ENCODE peak calls at places on chromosomes 5 and 9, in ten cellular contexts. D is IMR-90; Z is breast epithelium; M is NB4; R is psoas muscle; V is CD8-positive, alpha-beta T cell; Y is sigmoid colon; B is thoracic aorta; P is fibroblast of lung; S is mammary epithelial cell. X is an unnamed sample.

GRCh38 chr5:57718155-57718554 is 235.5 kb upstream of the ACTBL2 start:
- DNase-seq in V (no peak), B (no peak), P (peak), Y (no peak), R (no peak), S (peak), D (peak), Z (no peak), M (no peak), X (peak)

GRCh38 chr9:117825609-117826347 is 121.6 kb downstream of the TLR4 start:
- DNase-seq in Y (no peak), D (no peak), V (peak), S (no peak), R (no peak), Z (no peak), B (no peak), P (no peak), M (peak), X (no peak)

GRCh38 chr5:111172504-111172903 is 51.7 kb upstream of the CAMK4 start:
- DNase-seq in R (no peak), V (no peak), M (no peak), B (no peak), Z (no peak), S (no peak), D (no peak), Y (no peak), P (no peak), X (no peak)

GRCh38 chr9:86705474-86705873 is 241.8 kb downstream of the GAS1 start:
- DNase-seq in V (no peak), S (peak), Y (no peak), P (no peak), R (no peak), B (no peak), D (peak), Z (no peak), M (no peak), X (peak)

GRCh38 chr9:96100385-96100978 is 201.5 kb downstream of the HSD17B3 start:
- DNase-seq in Z (no peak), M (peak), P (peak), B (no peak), Y (no peak), S (no peak), V (no peak), R (no peak), D (no peak), X (no peak)

GRCh38 chr5:128052764-128053163 is 30.8 kb upstream of the SLC12A2 start:
- DNase-seq in R (no peak), D (peak), M (no peak), P (no peak), V (no peak), Z (no peak), B (no peak), Y (no peak), S (no peak), X (no peak)

GRCh38 chr5:37720550-37720952 is 119.3 kb downstream of the GDNF start:
- DNase-seq in V (no peak), P (no peak), Y (no peak), M (no peak), D (no peak), R (no peak), B (no peak), Z (no peak), S (no peak), X (no peak)

GRCh38 chr9:120723547-120723946 is 9.3 kb upstream of the MEGF9 start:
- DNase-seq in B (no peak), S (no peak), R (no peak), V (no peak), D (peak), P (peak), Z (no peak), Y (no peak), M (no peak), X (peak)

GRCh38 chr5:36875051-36875788 is 1.3 kb upstream of the NIPBL start:
- DNase-seq in Y (peak), V (no peak), S (peak), B (no peak), P (peak), M (peak), D (peak), Z (peak), R (peak), X (peak)

GRCh38 chr5:175814676-175815075 is 56.7 kb upstream of the CPLX2 start:
- DNase-seq in M (peak), R (peak), D (peak), S (peak), V (no peak), Z (no peak), Y (no peak), P (peak), B (no peak), X (peak)

GRCh38 chr9:13707635-13708410 is 428.3 kb upstream of the MPDZ start:
- DNase-seq in R (no peak), B (no peak), D (peak), Y (no peak), P (peak), V (no peak), S (peak), M (peak), Z (no peak), X (peak)

GRCh38 chr5:63962345-63962744 is at the start of gene HTR1A:
- DNase-seq in P (no peak), Y (no peak), S (no peak), M (no peak), R (no peak), Z (no peak), D (no peak), B (no peak), V (no peak), X (no peak)

GRCh38 chr9:5886114-5886939 is 4.4 kb upstream of the MLANA start:
- DNase-seq in S (peak), Z (peak), M (peak), V (peak), D (peak), R (peak), Y (peak), P (peak), B (no peak), X (peak)

GRCh38 chr9:99244300-99245260 is 22.5 kb downstream of the SEC61B start:
- DNase-seq in R (no peak), P (no peak), B (no peak), V (no peak), D (no peak), S (no peak), Y (no peak), Z (no peak), M (peak), X (no peak)

GRCh38 chr5:180595381-180596114 is 4.2 kb upstream of the SCGB3A1 start:
- DNase-seq in S (no peak), P (no peak), B (no peak), V (no peak), Z (no peak), R (no peak), D (no peak), M (no peak), Y (peak), X (no peak)

GRCh38 chr5:141889282-141889871 is 11.2 kb upstream of the PCDH1 start:
- DNase-seq in D (no peak), Y (no peak), P (peak), S (no peak), M (peak), R (no peak), B (no peak), V (no peak), Z (no peak), X (peak)

GRCh38 chr5:42361321-42361688 is 61.9 kb upstream of the GHR start:
- DNase-seq in D (no peak), Z (no peak), B (no peak), S (no peak), Y (no peak), M (no peak), V (no peak), R (no peak), P (no peak), X (peak)

GRCh38 chr5:57298985-57299491 is 125.2 kb downstream of the GPBP1 start:
- DNase-seq in Z (peak), R (no peak), B (no peak), M (peak), V (no peak), S (peak), D (peak), Y (no peak), P (peak), X (peak)

GRCh38 chr5:177309351-177310191 is 2.1 kb downstream of the MXD3 start:
- DNase-seq in M (peak), V (peak), Z (no peak), D (peak), S (peak), Y (peak), R (peak), B (no peak), P (peak), X (peak)

GRCh38 chr5:177306674-177307543 is 3.3 kb downstream of the PRELID1 start:
- DNase-seq in V (no peak), D (no peak), P (peak), Z (peak), S (no peak), R (no peak), B (no peak), Y (no peak), M (peak), X (peak)

GRCh38 chr5:177308740-177309139 is 3.0 kb downstream of the MXD3 start:
- DNase-seq in Z (no peak), Y (no peak), P (no peak), V (no peak), D (no peak), B (no peak), R (no peak), M (no peak), S (no peak), X (no peak)

GRCh38 chr5:177310332-177310731 is 1.4 kb downstream of the MXD3 start:
- DNase-seq in V (no peak), P (no peak), S (no peak), R (no peak), B (no peak), Y (no peak), Z (no peak), M (no peak), D (no peak), X (no peak)

GRCh38 chr5:177307544-177308363 is 3.9 kb downstream of the MXD3 start:
- DNase-seq in Z (no peak), Y (no peak), D (no peak), S (no peak), R (no peak), V (no peak), P (no peak), B (no peak), M (peak), X (no peak)
- H3K4me3 ChIP-seq in Z (no peak), Y (no peak), D (no peak), S (no peak), R (no peak), V (no peak), P (no peak), B (no peak), M (peak), X (no peak)

DNA sequence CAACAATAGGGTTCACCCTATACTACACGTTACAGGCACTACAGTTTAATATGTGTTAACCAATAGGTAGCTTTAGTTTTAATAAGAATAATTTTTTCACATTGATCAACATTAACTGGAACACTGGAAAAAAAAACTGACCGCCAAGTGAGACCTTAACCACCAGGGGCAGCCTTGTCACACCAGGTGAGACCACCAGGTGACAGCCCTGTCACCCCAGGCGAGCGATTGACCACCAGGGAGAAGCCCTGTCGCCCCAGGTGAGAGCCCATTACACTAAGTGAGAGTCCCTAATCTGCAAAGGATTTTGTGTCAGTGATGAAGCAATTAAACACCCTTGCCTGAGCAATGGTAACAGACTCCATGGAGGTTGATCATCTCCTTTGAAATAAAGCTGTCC is 75.4 kb upstream of the SYK start:
- DNase-seq in R (no peak), D (no peak), P (no peak), Y (no peak), M (no peak), Z (no peak), S (no peak), V (no peak), B (no peak), X (no peak)
- TF ChIP-seq CTCF in R (no peak), D (no peak), P (no peak), Y (no peak), M (no peak), Z (no peak), S (peak), V (no peak), B (no peak), X (no peak)

DNA sequence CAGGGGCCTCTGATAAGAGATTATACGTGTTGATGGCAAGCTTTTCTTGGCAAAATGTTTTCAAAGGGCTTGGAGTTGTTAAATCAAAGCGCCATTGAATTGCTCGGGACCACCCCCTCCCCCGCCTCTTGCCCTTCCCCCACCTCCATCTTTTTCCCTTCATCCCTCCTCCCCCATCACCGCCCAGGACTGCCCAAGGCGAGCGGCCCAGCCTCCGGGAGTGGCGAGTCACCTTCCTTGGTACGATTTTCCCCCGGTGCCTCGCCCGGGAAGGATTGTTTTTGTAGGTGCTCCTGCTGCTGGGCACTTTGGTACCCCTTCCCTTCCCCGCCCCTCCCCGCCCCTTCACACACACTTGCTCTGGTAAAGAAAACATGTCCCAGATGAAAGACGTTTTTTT is 61.2 kb downstream of the TMEM174 start:
- DNase-seq in Y (no peak), P (no peak), D (no peak), V (no peak), S (no peak), B (no peak), M (no peak), R (no peak), Z (no peak), X (no peak)
- H3K4me3 ChIP-seq in Y (peak), P (no peak), D (no peak), V (no peak), S (no peak), B (peak), M (no peak), R (peak), Z (peak), X (peak)

DNA sequence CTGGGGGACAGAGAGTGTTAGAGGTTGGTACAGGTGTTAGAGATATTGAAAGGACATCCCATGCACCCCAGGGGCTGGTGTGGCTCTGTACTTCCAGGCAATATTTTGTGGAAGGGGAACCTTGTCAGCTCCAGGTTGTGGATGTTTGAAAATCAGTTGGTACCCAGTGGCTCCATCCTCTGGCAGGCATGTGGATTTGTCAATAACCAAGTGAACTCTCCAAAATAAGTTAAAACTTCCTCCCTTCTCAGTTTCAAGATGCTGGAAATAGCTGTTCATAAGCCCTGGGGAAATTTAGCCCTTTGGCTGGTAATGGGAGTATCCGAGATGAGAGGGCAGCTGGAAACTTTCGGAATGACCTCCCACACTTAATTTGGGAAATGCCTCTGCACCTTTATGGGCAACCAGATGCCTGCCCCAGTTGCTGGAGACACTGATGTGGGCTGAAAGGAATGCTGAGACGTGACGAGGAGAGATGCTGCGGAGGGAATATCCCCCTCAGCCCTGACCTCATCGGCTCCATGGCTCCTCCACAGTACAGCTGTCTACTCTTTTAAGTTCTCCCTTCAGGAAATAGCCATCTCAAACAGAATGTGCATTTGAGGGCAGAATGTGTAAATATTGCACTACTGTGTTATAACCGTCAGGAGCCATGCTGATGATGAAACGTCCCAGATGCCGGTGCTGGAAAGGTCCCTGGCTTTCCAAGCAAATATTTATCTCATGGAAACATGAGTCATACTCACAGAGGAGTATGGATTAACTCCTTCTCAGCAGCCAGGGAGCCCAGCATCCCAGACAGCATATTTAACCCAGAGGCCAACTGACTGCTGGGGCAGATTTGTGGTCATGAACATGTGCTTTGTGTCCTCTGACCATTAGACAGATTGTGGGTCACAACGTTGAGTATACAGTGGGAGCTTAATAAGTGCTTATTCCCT is 29.5 kb downstream of the TGFBI start:
- DNase-seq in B (peak), D (peak), Y (peak), V (no peak), S (peak), M (peak), P (peak), Z (peak), R (peak), X (peak)
- TF ChIP-seq CTCF in B (peak), D (peak), Y (peak), V (no peak), S (peak), M (no peak), P (peak), Z (peak), R (peak), X (peak)